ENCODE peak calls at places on chromosomes 3 and 15, in ten cellular contexts. W is transverse colon, N is HepG2, A is B cell, L is left lung, V is cardiac fibroblast, B is nephron progenitor cell, F is HL-60, U is brain microvascular endothelial cell, J is AG09319. M is an unnamed sample.

GRCh38 chr3:6644070-6644929 is 216.6 kb upstream of the GRM7 start:
- DNase-seq in W (no peak), N (no peak), A (no peak), L (no peak), V (no peak), B (no peak), F (peak), U (no peak), J (no peak), M (no peak)

GRCh38 chr15:40815042-40815678 is 7.9 kb upstream of the DNAJC17 start:
- DNase-seq in W (no peak), N (no peak), A (no peak), L (no peak), V (peak), B (no peak), F (no peak), U (no peak), J (no peak), M (no peak)

GRCh38 chr3:136753112-136753939 is 1.1 kb upstream of the STAG1 start:
- DNase-seq in W (no peak), N (no peak), A (no peak), L (no peak), V (no peak), B (no peak), F (peak), U (no peak), J (no peak), M (no peak)

GRCh38 chr3:60160105-60160791 is 1091.0 kb downstream of the FHIT start:
- DNase-seq in W (no peak), N (no peak), A (no peak), L (no peak), V (no peak), B (no peak), F (no peak), U (no peak), J (no peak), M (no peak)

GRCh38 chr3:38128303-38128655 is 8.6 kb downstream of the ACAA1 start:
- DNase-seq in W (no peak), N (no peak), A (no peak), L (no peak), V (no peak), B (no peak), F (no peak), U (no peak), J (no peak), M (no peak)

GRCh38 chr15:82585072-82585471 is 44.8 kb upstream of the RPS17 start:
- DNase-seq in W (no peak), N (no peak), A (no peak), L (no peak), V (peak), B (no peak), F (no peak), U (peak), J (no peak), M (no peak)

GRCh38 chr3:24259901-24260512 is 234.6 kb downstream of the THRB start:
- DNase-seq in W (no peak), N (no peak), A (no peak), L (no peak), V (peak), B (no peak), F (no peak), U (peak), J (no peak), M (no peak)

GRCh38 chr3:151869186-151869585 is 4.3 kb upstream of the SUCNR1 start:
- DNase-seq in W (no peak), N (no peak), A (no peak), L (no peak), V (no peak), B (no peak), F (no peak), U (no peak), J (peak), M (no peak)

GRCh38 chr15:74983725-74984231 is 11.6 kb upstream of the SCAMP5 start:
- DNase-seq in W (no peak), N (no peak), A (no peak), L (no peak), V (no peak), B (no peak), F (no peak), U (no peak), J (no peak), M (no peak)

GRCh38 chr15:101156509-101157159 is 95.2 kb downstream of the CHSY1 start:
- DNase-seq in W (peak), N (no peak), A (peak), L (no peak), V (peak), B (peak), F (no peak), U (peak), J (no peak), M (no peak)

GRCh38 chr15:90376789-90377188 is 11.3 kb upstream of the IQGAP1 start:
- DNase-seq in W (peak), N (no peak), A (no peak), L (no peak), V (no peak), B (no peak), F (peak), U (no peak), J (no peak), M (peak)

GRCh38 chr3:116059421-116060096 is 385.7 kb downstream of the LSAMP start:
- DNase-seq in W (no peak), N (peak), A (no peak), L (no peak), V (peak), B (no peak), F (no peak), U (peak), J (no peak), M (no peak)

GRCh38 chr3:67610458-67610857 is 44.0 kb downstream of the SUCLG2 start:
- DNase-seq in W (no peak), N (peak), A (no peak), L (no peak), V (peak), B (no peak), F (no peak), U (no peak), J (no peak), M (no peak)

GRCh38 chr3:184786271-184787010 is 25.5 kb upstream of the VPS8 start:
- DNase-seq in W (peak), N (no peak), A (no peak), L (no peak), V (peak), B (no peak), F (peak), U (peak), J (peak), M (no peak)

GRCh38 chr15:68321229-68321628 is 43.7 kb downstream of the FEM1B start:
- DNase-seq in W (no peak), N (no peak), A (no peak), L (no peak), V (no peak), B (no peak), F (no peak), U (no peak), J (no peak), M (no peak)

GRCh38 chr3:67000006-67000405 is 1.9 kb downstream of the KBTBD8 start:
- DNase-seq in W (no peak), N (no peak), A (peak), L (no peak), V (peak), B (no peak), F (peak), U (peak), J (no peak), M (no peak)

DNA sequence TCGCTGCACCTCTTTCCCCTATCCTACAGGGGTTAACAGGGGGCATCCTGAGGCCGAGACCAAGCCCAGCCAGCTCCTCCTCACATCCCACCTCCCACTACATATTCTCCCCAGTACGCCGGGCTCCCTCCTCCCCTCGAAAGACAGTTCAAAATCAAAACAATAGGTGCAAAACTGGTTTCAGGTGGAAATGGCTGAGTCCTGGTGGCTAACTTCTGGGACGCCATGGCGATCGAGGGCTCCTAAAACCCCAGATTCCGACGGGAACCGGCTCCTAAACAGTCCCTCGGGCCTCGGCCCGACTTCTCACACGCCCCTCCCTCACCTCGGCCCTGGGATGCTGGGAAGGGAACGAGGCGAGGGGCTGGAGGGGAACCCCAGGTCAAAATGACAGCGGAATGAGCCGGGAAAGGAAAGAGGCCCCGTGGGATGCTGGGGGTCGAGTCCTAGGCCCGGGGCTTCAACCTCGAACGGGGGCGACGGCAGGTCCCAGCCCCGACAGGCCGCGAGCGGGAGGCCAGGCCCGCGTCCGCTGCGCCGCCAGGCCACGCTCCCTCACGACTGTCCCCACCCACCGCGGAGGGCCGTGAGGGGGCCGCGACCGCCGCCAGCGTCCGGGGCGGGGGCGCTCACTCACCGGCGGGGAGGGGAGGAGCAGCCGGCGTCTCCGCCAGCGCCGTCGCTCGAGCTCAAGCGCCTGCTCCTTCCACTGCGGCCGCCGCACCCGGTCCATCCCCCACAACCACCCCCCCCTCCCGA is 475 bp downstream of the TMCC1 start:
- DNase-seq in W (peak), N (peak), A (peak), L (peak), V (peak), B (peak), F (peak), U (no peak), J (no peak), M (peak)
- TF ChIP-seq CTCF in W (no peak), N (no peak), A (no peak), L (no peak), V (no peak), B (no peak), F (no peak), U (no peak), J (no peak), M (no peak)

GRCh38 chr3:2198880-2199279 is 100.2 kb downstream of the CNTN4 start:
- DNase-seq in W (no peak), N (no peak), A (no peak), L (no peak), V (no peak), B (no peak), F (no peak), U (no peak), J (no peak), M (no peak)
- TF ChIP-seq CTCF in W (no peak), N (no peak), A (no peak), L (no peak), V (no peak), B (no peak), F (no peak), U (no peak), J (no peak), M (no peak)

GRCh38 chr3:187972454-187972853 is 181.5 kb upstream of the LPP start:
- DNase-seq in W (no peak), N (no peak), A (no peak), L (no peak), V (no peak), B (no peak), F (no peak), U (no peak), J (no peak), M (no peak)

GRCh38 chr3:187969581-187969950 is 184.4 kb upstream of the LPP start:
- DNase-seq in W (no peak), N (no peak), A (no peak), L (no peak), V (no peak), B (no peak), F (no peak), U (no peak), J (no peak), M (no peak)

GRCh38 chr3:187970106-187970505 is 183.9 kb upstream of the LPP start:
- DNase-seq in W (no peak), N (no peak), A (no peak), L (no peak), V (no peak), B (no peak), F (no peak), U (no peak), J (no peak), M (no peak)

GRCh38 chr3:187973977-187974856 is 179.7 kb upstream of the LPP start:
- DNase-seq in W (no peak), N (no peak), A (no peak), L (no peak), V (no peak), B (no peak), F (no peak), U (no peak), J (no peak), M (no peak)

GRCh38 chr3:187971629-187972028 is 182.3 kb upstream of the LPP start:
- DNase-seq in W (no peak), N (no peak), A (no peak), L (no peak), V (no peak), B (no peak), F (no peak), U (no peak), J (no peak), M (no peak)
- TF ChIP-seq CTCF in W (no peak), N (no peak), A (no peak), L (no peak), V (no peak), B (no peak), F (no peak), U (peak), J (no peak), M (no peak)

GRCh38 chr15:62125763-62126162 is 39.3 kb downstream of the C2CD4B start:
- DNase-seq in W (peak), N (peak), A (no peak), L (no peak), V (peak), B (no peak), F (no peak), U (peak), J (no peak), M (no peak)
- TF ChIP-seq CTCF in W (peak), N (peak), A (no peak), L (peak), V (peak), B (no peak), F (no peak), U (peak), J (peak), M (no peak)

M was measured in natural killer cell.